ENCODE peak calls at places on chromosomes 4 and X, in five cellular contexts. One of them, this sample, is unnamed.

GRCh38 chrX:135516376-135516775 is 4.1 kb upstream of the INTS6L start:
- DNase-seq in A549: no peak
- DNase-seq in HepG2: no peak
- DNase-seq in IMR-90: no peak
- DNase-seq in SK-N-SH: no peak
- DNase-seq in this sample: no peak

GRCh38 chr4:98148856-98149255 is 5.6 kb upstream of the STPG2 start:
- DNase-seq in A549: no peak
- DNase-seq in HepG2: no peak
- DNase-seq in IMR-90: no peak
- DNase-seq in SK-N-SH: no peak
- DNase-seq in this sample: no peak

GRCh38 chr4:147957446-147957845 is 225.6 kb downstream of the ARHGAP10 start:
- DNase-seq in A549: no peak
- DNase-seq in HepG2: no peak
- DNase-seq in IMR-90: no peak
- DNase-seq in SK-N-SH: no peak
- DNase-seq in this sample: no peak

GRCh38 chr4:138310498-138310897 is 68.3 kb upstream of the SLC7A11 start:
- DNase-seq in A549: no peak
- DNase-seq in HepG2: no peak
- DNase-seq in IMR-90: peak; percentile 53
- DNase-seq in SK-N-SH: no peak
- DNase-seq in this sample: no peak

GRCh38 chr4:134024251-134024650 is 177.3 kb downstream of the PABPC4L start:
- DNase-seq in A549: no peak
- DNase-seq in HepG2: peak; percentile 43
- DNase-seq in IMR-90: no peak
- DNase-seq in SK-N-SH: no peak
- DNase-seq in this sample: no peak

GRCh38 chrX:8960809-8961413 is 73.0 kb downstream of the FAM9B start:
- DNase-seq in A549: no peak
- DNase-seq in HepG2: no peak
- DNase-seq in IMR-90: no peak
- DNase-seq in SK-N-SH: no peak
- DNase-seq in this sample: no peak

GRCh38 chrX:72316408-72317079 is 10.8 kb upstream of the CITED1 start:
- DNase-seq in A549: no peak
- DNase-seq in HepG2: no peak
- DNase-seq in IMR-90: no peak
- DNase-seq in SK-N-SH: no peak
- DNase-seq in this sample: no peak

GRCh38 chr4:67581208-67581857 is 22.8 kb downstream of the STAP1 start:
- DNase-seq in A549: no peak
- DNase-seq in HepG2: no peak
- DNase-seq in IMR-90: no peak
- DNase-seq in SK-N-SH: no peak
- DNase-seq in this sample: no peak

GRCh38 chr4:173448919-173449641 is 50.2 kb upstream of the SCRG1 start:
- DNase-seq in A549: no peak
- DNase-seq in HepG2: no peak
- DNase-seq in IMR-90: peak; percentile 9
- DNase-seq in SK-N-SH: peak; percentile 36
- DNase-seq in this sample: no peak

GRCh38 chr4:41878991-41879491 is 56.2 kb upstream of the TMEM33 start:
- DNase-seq in A549: no peak
- DNase-seq in HepG2: no peak
- DNase-seq in IMR-90: no peak
- DNase-seq in SK-N-SH: peak; percentile 68
- DNase-seq in this sample: no peak

GRCh38 chr4:19999331-19999730 is 252.4 kb upstream of the SLIT2 start:
- DNase-seq in A549: no peak
- DNase-seq in HepG2: no peak
- DNase-seq in IMR-90: no peak
- DNase-seq in SK-N-SH: no peak
- DNase-seq in this sample: no peak

GRCh38 chrX:18871161-18871880 is 112.6 kb downstream of the PHKA2 start:
- DNase-seq in A549: no peak
- DNase-seq in HepG2: no peak
- DNase-seq in IMR-90: no peak
- DNase-seq in SK-N-SH: no peak
- DNase-seq in this sample: no peak

GRCh38 chrX:10052906-10053625 is 85.9 kb downstream of the CLDN34 start:
- DNase-seq in A549: no peak
- DNase-seq in HepG2: no peak
- DNase-seq in IMR-90: no peak
- DNase-seq in SK-N-SH: no peak
- DNase-seq in this sample: no peak

GRCh38 chrX:12142661-12143060 is 4.4 kb downstream of the FRMPD4 start:
- DNase-seq in A549: no peak
- DNase-seq in HepG2: no peak
- DNase-seq in IMR-90: no peak
- DNase-seq in SK-N-SH: no peak
- DNase-seq in this sample: no peak

GRCh38 chr4:154348657-154349056 is 142.9 kb downstream of the DCHS2 start:
- DNase-seq in A549: no peak
- DNase-seq in HepG2: peak; percentile 1
- DNase-seq in IMR-90: no peak
- DNase-seq in SK-N-SH: no peak
- DNase-seq in this sample: no peak

GRCh38 chr4:1777822-1778641 is 15.1 kb upstream of the FGFR3 start:
- DNase-seq in A549: peak; percentile 49
- DNase-seq in HepG2: peak; percentile 81
- DNase-seq in IMR-90: no peak
- DNase-seq in SK-N-SH: no peak
- DNase-seq in this sample: no peak

GRCh38 chr4:112966701-112967100 is 82.8 kb upstream of the ANK2 start:
- DNase-seq in A549: no peak
- DNase-seq in HepG2: no peak
- DNase-seq in IMR-90: no peak
- DNase-seq in SK-N-SH: no peak
- DNase-seq in this sample: no peak

GRCh38 chr4:76499461-76499860 is 64.4 kb downstream of the SHROOM3 start:
- DNase-seq in A549: no peak
- DNase-seq in HepG2: no peak
- DNase-seq in IMR-90: no peak
- DNase-seq in SK-N-SH: no peak
- DNase-seq in this sample: no peak

GRCh38 chrX:10098235-10098819 is 58.4 kb upstream of the CLCN4 start:
- DNase-seq in A549: no peak
- DNase-seq in HepG2: no peak
- DNase-seq in IMR-90: no peak
- DNase-seq in SK-N-SH: no peak
- DNase-seq in this sample: peak; percentile 51

GRCh38 chr4:140858897-140859296 is 102.7 kb upstream of the TBC1D9 start:
- DNase-seq in A549: no peak
- DNase-seq in HepG2: no peak
- DNase-seq in IMR-90: peak; percentile 15
- DNase-seq in SK-N-SH: peak; percentile 49
- DNase-seq in this sample: no peak

GRCh38 chr4:112645541-112646329 is 8.8 kb downstream of the LARP7 start:
- DNase-seq in A549: no peak
- DNase-seq in HepG2: no peak
- DNase-seq in IMR-90: no peak
- DNase-seq in SK-N-SH: no peak
- DNase-seq in this sample: no peak

GRCh38 chr4:168408620-168409019 is 71.7 kb downstream of the DDX60L start:
- DNase-seq in A549: no peak
- DNase-seq in HepG2: no peak
- DNase-seq in IMR-90: peak; percentile 98
- DNase-seq in SK-N-SH: peak; percentile 42
- DNase-seq in this sample: no peak

GRCh38 chrX:66638591-66639500 is at the start of gene EDA2R:
- DNase-seq in A549: peak; percentile 54
- DNase-seq in HepG2: peak; percentile 85
- DNase-seq in IMR-90: peak; percentile 87
- DNase-seq in SK-N-SH: peak; percentile 66
- DNase-seq in this sample: peak; percentile 60

GRCh38 chr4:75830906-75831305 is 71.3 kb downstream of the PPEF2 start:
- DNase-seq in A549: no peak
- DNase-seq in HepG2: no peak
- DNase-seq in IMR-90: no peak
- DNase-seq in SK-N-SH: no peak
- DNase-seq in this sample: no peak

GRCh38 chr4:154622598-154622997 is 10.1 kb upstream of the FGG start:
- DNase-seq in A549: peak; percentile 42
- DNase-seq in HepG2: peak; percentile 66
- DNase-seq in IMR-90: peak; percentile 48
- DNase-seq in SK-N-SH: peak; percentile 31
- DNase-seq in this sample: no peak

GRCh38 chr4:26133840-26134239 is 187.0 kb upstream of the RBPJ start:
- DNase-seq in A549: no peak
- DNase-seq in HepG2: no peak
- DNase-seq in IMR-90: no peak
- DNase-seq in SK-N-SH: no peak
- DNase-seq in this sample: no peak

GRCh38 chrX:1416965-1417760 is 25.2 kb upstream of the SLC25A6 start:
- DNase-seq in A549: no peak
- DNase-seq in HepG2: no peak
- DNase-seq in IMR-90: no peak
- DNase-seq in SK-N-SH: no peak
- DNase-seq in this sample: no peak

GRCh38 chr4:139030614-139031235 is 15.1 kb downstream of the NOCT start:
- DNase-seq in A549: peak; percentile 35
- DNase-seq in HepG2: peak; percentile 67
- DNase-seq in IMR-90: peak; percentile 83
- DNase-seq in SK-N-SH: peak; percentile 67
- DNase-seq in this sample: peak; percentile 61

GRCh38 chr4:106287353-106287969 is 28.5 kb downstream of the TBCK start:
- DNase-seq in A549: peak; percentile 1
- DNase-seq in HepG2: peak; percentile 97
- DNase-seq in IMR-90: peak; percentile 95
- DNase-seq in SK-N-SH: no peak
- DNase-seq in this sample: no peak

GRCh38 chrX:133953078-133953477 is 32.3 kb downstream of the GPC3 start:
- DNase-seq in A549: no peak
- DNase-seq in HepG2: no peak
- DNase-seq in IMR-90: no peak
- DNase-seq in SK-N-SH: no peak
- DNase-seq in this sample: no peak

GRCh38 chrX:97326456-97326855 is 442.7 kb downstream of the RPA4 start:
- DNase-seq in A549: no peak
- DNase-seq in HepG2: no peak
- DNase-seq in IMR-90: peak; percentile 19
- DNase-seq in SK-N-SH: no peak
- DNase-seq in this sample: peak; percentile 73

GRCh38 chr4:184237612-184238011 is 19.9 kb upstream of the ENPP6 start:
- DNase-seq in A549: no peak
- DNase-seq in HepG2: no peak
- DNase-seq in IMR-90: no peak
- DNase-seq in SK-N-SH: no peak
- DNase-seq in this sample: no peak

GRCh38 chr4:85964298-85964697 is 395.6 kb downstream of the MAPK10 start:
- DNase-seq in A549: no peak
- DNase-seq in HepG2: no peak
- DNase-seq in IMR-90: no peak
- DNase-seq in SK-N-SH: no peak
- DNase-seq in this sample: no peak

GRCh38 chr4:77599378-77599777 is 6.2 kb upstream of the CXCL13 start:
- DNase-seq in A549: peak; percentile 15
- DNase-seq in HepG2: peak; percentile 30
- DNase-seq in IMR-90: peak; percentile 41
- DNase-seq in SK-N-SH: peak; percentile 20
- DNase-seq in this sample: no peak
- TF ChIP-seq SMC3 in A549: no peak
- TF ChIP-seq SMC3 in HepG2: no peak
- TF ChIP-seq SMC3 in IMR-90: peak; percentile 27
- TF ChIP-seq SMC3 in SK-N-SH: peak; percentile 8
- TF ChIP-seq SMC3 in this sample: peak; percentile 21

GRCh38 chr4:73978886-73979285 is 2.9 kb downstream of the PF4 start:
- DNase-seq in A549: no peak
- DNase-seq in HepG2: no peak
- DNase-seq in IMR-90: peak; percentile 93
- DNase-seq in SK-N-SH: no peak
- DNase-seq in this sample: no peak
- TF ChIP-seq SMC3 in A549: no peak
- TF ChIP-seq SMC3 in HepG2: no peak
- TF ChIP-seq SMC3 in IMR-90: no peak
- TF ChIP-seq SMC3 in SK-N-SH: no peak
- TF ChIP-seq SMC3 in this sample: no peak

GRCh38 chr4:169492436-169493163 is 119.8 kb downstream of the NEK1 start:
- DNase-seq in A549: peak; percentile 25
- DNase-seq in HepG2: peak; percentile 39
- DNase-seq in IMR-90: peak; percentile 44
- DNase-seq in SK-N-SH: peak; percentile 33
- DNase-seq in this sample: peak; percentile 13

GRCh38 chr4:169493164-169493524 is 119.2 kb downstream of the NEK1 start:
- DNase-seq in A549: no peak
- DNase-seq in HepG2: no peak
- DNase-seq in IMR-90: no peak
- DNase-seq in SK-N-SH: no peak
- DNase-seq in this sample: no peak

GRCh38 chr4:169491211-169491610 is 121.2 kb downstream of the NEK1 start:
- DNase-seq in A549: no peak
- DNase-seq in HepG2: no peak
- DNase-seq in IMR-90: no peak
- DNase-seq in SK-N-SH: no peak
- DNase-seq in this sample: no peak
- TF ChIP-seq SMC3 in A549: no peak
- TF ChIP-seq SMC3 in HepG2: no peak
- TF ChIP-seq SMC3 in IMR-90: no peak
- TF ChIP-seq SMC3 in SK-N-SH: no peak
- TF ChIP-seq SMC3 in this sample: no peak

GRCh38 chr4:47856713-47857112 is 18.8 kb upstream of the CORIN start:
- DNase-seq in A549: no peak
- DNase-seq in HepG2: no peak
- DNase-seq in IMR-90: no peak
- DNase-seq in SK-N-SH: no peak
- DNase-seq in this sample: no peak

GRCh38 chr4:47858012-47858411 is 20.1 kb upstream of the CORIN start:
- DNase-seq in A549: no peak
- DNase-seq in HepG2: no peak
- DNase-seq in IMR-90: no peak
- DNase-seq in SK-N-SH: no peak
- DNase-seq in this sample: no peak

GRCh38 chr4:47863486-47863885 is 25.6 kb upstream of the CORIN start:
- DNase-seq in A549: no peak
- DNase-seq in HepG2: no peak
- DNase-seq in IMR-90: no peak
- DNase-seq in SK-N-SH: no peak
- DNase-seq in this sample: no peak

GRCh38 chr4:47860305-47860704 is 22.4 kb upstream of the CORIN start:
- DNase-seq in A549: no peak
- DNase-seq in HepG2: no peak
- DNase-seq in IMR-90: no peak
- DNase-seq in SK-N-SH: no peak
- DNase-seq in this sample: no peak

DNA sequence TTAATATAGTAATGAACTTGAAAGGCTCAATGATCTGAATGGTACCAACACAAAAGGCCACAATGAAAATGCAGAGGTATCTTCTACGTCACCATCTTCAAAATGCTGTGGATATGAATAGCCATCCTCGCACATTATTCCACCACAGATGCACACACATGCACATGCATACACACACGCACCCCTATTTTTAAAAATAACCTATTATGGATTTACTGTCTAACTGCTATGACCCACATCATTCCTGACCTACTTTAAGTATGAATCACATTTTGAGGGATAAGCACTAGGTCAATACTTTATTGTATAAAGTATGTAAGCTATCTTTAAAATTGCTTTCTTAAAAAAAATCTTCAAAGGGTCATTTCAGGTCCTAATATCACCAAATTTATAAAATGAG is 24.4 kb upstream of the CORIN start:
- DNase-seq in A549: no peak
- DNase-seq in HepG2: no peak
- DNase-seq in IMR-90: peak; percentile 77
- DNase-seq in SK-N-SH: no peak
- DNase-seq in this sample: no peak
- TF ChIP-seq SMC3 in A549: no peak
- TF ChIP-seq SMC3 in HepG2: no peak
- TF ChIP-seq SMC3 in IMR-90: no peak
- TF ChIP-seq SMC3 in SK-N-SH: no peak
- TF ChIP-seq SMC3 in this sample: no peak

This sample was measured in GM12878.